ENCODE peak calls at places on chromosome X, in six cellular contexts. G is MV-4-11; T is NCI-H146; C is NCI-H2171 treated with DMSO at 0.1 percent for 48 hours; Q is CD4-positive, alpha-beta T cell; K is substantia nigra. V is an unnamed sample.

GRCh38 chrX:2385224-2385623 is 115.6 kb downstream of the DHRSX start:
- DNase-seq in K (no peak), T (no peak), C (no peak), Q (no peak), G (no peak), V (peak)

GRCh38 chrX:4936315-4936714 is 1222.9 kb upstream of the PRKX start:
- DNase-seq in Q (no peak), K (no peak), T (no peak), G (peak), C (no peak), V (no peak)

GRCh38 chrX:46465203-46465602 is 80.0 kb downstream of the ZNF674 start:
- DNase-seq in T (no peak), K (no peak), Q (no peak), G (no peak), C (no peak), V (no peak)

GRCh38 chrX:77200663-77201062 is 246.5 kb upstream of the FGF16 start:
- DNase-seq in T (no peak), G (no peak), C (no peak), Q (no peak), K (no peak), V (no peak)

GRCh38 chrX:20567108-20567507 is 300.4 kb upstream of the RPS6KA3 start:
- DNase-seq in C (no peak), G (no peak), T (no peak), K (no peak), Q (no peak), V (no peak)

GRCh38 chrX:2401590-2402360 is 99.0 kb downstream of the DHRSX start:
- DNase-seq in Q (no peak), C (no peak), G (no peak), K (no peak), T (no peak), V (no peak)

GRCh38 chrX:68832101-68832416 is 3.2 kb downstream of the EFNB1 start:
- DNase-seq in K (no peak), G (peak), T (no peak), C (no peak), Q (no peak), V (peak)

GRCh38 chrX:55758033-55758432 is 40.5 kb downstream of the RRAGB start:
- DNase-seq in C (no peak), Q (no peak), K (no peak), G (no peak), T (no peak), V (no peak)

GRCh38 chrX:154378059-154378798 is 866 bp upstream of the EMD start:
- DNase-seq in G (no peak), Q (peak), C (peak), T (peak), K (peak), V (no peak)